ENCODE peak calls at places on chromosomes 12 and 14, in four cellular contexts. W is KBM-7; D is stimulated activated CD8-positive, alpha-beta memory T cell treated with anti-CD3 and anti-CD28 coated beads, Interleukin-4, amount 100 ng/mL, for 24 hours; C is endothelial cell. V is an unnamed sample.

GRCh38 chr12:53495903-53496751 is 3.1 kb downstream of the MAP3K12 start:
- DNase-seq in W (peak; percentile 54), D (no peak), C (no peak), V (peak; percentile 60)

GRCh38 chr12:104316936-104317335 is 13.4 kb downstream of the EID3 start:
- DNase-seq in W (no peak), D (no peak), C (no peak), V (no peak)

GRCh38 chr14:104886690-104887622 is 21.9 kb downstream of the CEP170B start:
- DNase-seq in W (no peak), D (no peak), C (peak; percentile 3), V (no peak)

GRCh38 chr14:50530358-50530757 is 2.0 kb downstream of the MAP4K5 start:
- DNase-seq in W (no peak), D (no peak), C (no peak), V (no peak)

GRCh38 chr12:47504775-47505446 is 200.9 kb downstream of the RPAP3 start:
- DNase-seq in W (no peak), D (no peak), C (no peak), V (no peak)

GRCh38 chr12:45732250-45732649 is 2.7 kb downstream of the ARID2 start:
- DNase-seq in W (peak; percentile 31), D (no peak), C (no peak), V (no peak)

GRCh38 chr12:1929985-1930815 is 11.7 kb upstream of the CACNA2D4 start:
- DNase-seq in W (peak; percentile 60), D (no peak), C (no peak), V (no peak)

GRCh38 chr14:105502446-105503295 is 11.6 kb downstream of the TEDC1 start:
- DNase-seq in W (no peak), D (no peak), C (no peak), V (no peak)

GRCh38 chr12:9943244-9943643 is 11.1 kb upstream of the CLEC2A start:
- DNase-seq in W (no peak), D (no peak), C (no peak), V (no peak)

GRCh38 chr12:5830121-5830520 is 114.9 kb downstream of the ANO2 start:
- DNase-seq in W (peak; percentile 7), D (no peak), C (no peak), V (no peak)

GRCh38 chr12:93085383-93086287 is 156.5 kb upstream of the EEA1 start:
- DNase-seq in W (no peak), D (no peak), C (no peak), V (no peak)

GRCh38 chr12:111638576-111638975 is 39.5 kb upstream of the ATXN2 start:
- DNase-seq in W (no peak), D (no peak), C (no peak), V (no peak)

V was measured in SK-N-DZ.